ENCODE peak calls at places on chromosomes 13 and 19, in six cellular contexts. One of them, this sample, is unnamed. For H3K36me3, the result is how much of the 10 kb centered on the place peaks cover.

GRCh38 chr13:29767006-29767405 is 83.4 kb downstream of the UBL3 start:
- DNase-seq in prostate gland: no peak
- DNase-seq in Peyer's patch: no peak
- DNase-seq in tibial artery: no peak
- DNase-seq in brain microvascular endothelial cell: no peak
- DNase-seq in colonic mucosa: no peak
- DNase-seq in this sample: no peak

GRCh38 chr13:37484056-37484455 is 114.5 kb downstream of the POSTN start:
- DNase-seq in colonic mucosa: no peak
- DNase-seq in tibial artery: no peak
- DNase-seq in prostate gland: no peak
- DNase-seq in brain microvascular endothelial cell: no peak
- DNase-seq in Peyer's patch: no peak
- DNase-seq in this sample: no peak

GRCh38 chr13:52665325-52665724 is 12.7 kb downstream of the SUGT1 start:
- DNase-seq in tibial artery: no peak
- DNase-seq in Peyer's patch: no peak
- DNase-seq in brain microvascular endothelial cell: no peak
- DNase-seq in colonic mucosa: no peak
- DNase-seq in prostate gland: no peak
- DNase-seq in this sample: no peak

GRCh38 chr19:41398042-41398403 is 405 bp downstream of the BCKDHA start:
- DNase-seq in Peyer's patch: no peak
- DNase-seq in prostate gland: no peak
- DNase-seq in colonic mucosa: no peak
- DNase-seq in brain microvascular endothelial cell: no peak
- DNase-seq in tibial artery: no peak
- DNase-seq in this sample: no peak

GRCh38 chr13:77698211-77699058 is 948 bp downstream of the SLAIN1 start:
- DNase-seq in colonic mucosa: peak
- DNase-seq in prostate gland: peak
- DNase-seq in brain microvascular endothelial cell: no peak
- DNase-seq in Peyer's patch: peak
- DNase-seq in tibial artery: no peak
- DNase-seq in this sample: peak

GRCh38 chr13:39253774-39254173 is 215.5 kb downstream of the NHLRC3 start:
- DNase-seq in prostate gland: no peak
- DNase-seq in tibial artery: no peak
- DNase-seq in Peyer's patch: no peak
- DNase-seq in colonic mucosa: no peak
- DNase-seq in brain microvascular endothelial cell: peak
- DNase-seq in this sample: no peak

GRCh38 chr13:39189778-39190177 is 151.5 kb downstream of the NHLRC3 start:
- DNase-seq in Peyer's patch: no peak
- DNase-seq in prostate gland: no peak
- DNase-seq in brain microvascular endothelial cell: no peak
- DNase-seq in tibial artery: no peak
- DNase-seq in colonic mucosa: no peak
- DNase-seq in this sample: no peak

GRCh38 chr19:31349160-31349881 is at the start of gene TSHZ3:
- DNase-seq in colonic mucosa: peak
- DNase-seq in brain microvascular endothelial cell: peak
- DNase-seq in prostate gland: peak
- DNase-seq in tibial artery: peak
- DNase-seq in Peyer's patch: peak
- DNase-seq in this sample: peak

GRCh38 chr13:34942732-34943674 is 933 bp downstream of the NBEA start:
- DNase-seq in brain microvascular endothelial cell: no peak
- DNase-seq in colonic mucosa: peak
- DNase-seq in Peyer's patch: peak
- DNase-seq in tibial artery: peak
- DNase-seq in prostate gland: peak
- DNase-seq in this sample: peak

GRCh38 chr19:17460372-17461230 is at the start of gene NXNL1:
- DNase-seq in Peyer's patch: no peak
- DNase-seq in brain microvascular endothelial cell: no peak
- DNase-seq in tibial artery: no peak
- DNase-seq in colonic mucosa: no peak
- DNase-seq in prostate gland: no peak
- DNase-seq in this sample: no peak

GRCh38 chr13:44423824-44424223 is 50.2 kb downstream of the SERP2 start:
- DNase-seq in tibial artery: no peak
- DNase-seq in prostate gland: no peak
- DNase-seq in brain microvascular endothelial cell: no peak
- DNase-seq in colonic mucosa: no peak
- DNase-seq in Peyer's patch: no peak
- DNase-seq in this sample: no peak

GRCh38 chr13:107289540-107289939 is 721.6 kb upstream of the ARGLU1 start:
- DNase-seq in colonic mucosa: no peak
- DNase-seq in tibial artery: no peak
- DNase-seq in prostate gland: no peak
- DNase-seq in brain microvascular endothelial cell: no peak
- DNase-seq in Peyer's patch: no peak
- DNase-seq in this sample: no peak

GRCh38 chr13:32060319-32060924 is 28.8 kb downstream of the FRY start:
- DNase-seq in brain microvascular endothelial cell: no peak
- DNase-seq in colonic mucosa: no peak
- DNase-seq in prostate gland: no peak
- DNase-seq in Peyer's patch: no peak
- DNase-seq in tibial artery: no peak
- DNase-seq in this sample: no peak

GRCh38 chr13:28370448-28370847 is 124.5 kb downstream of the FLT1 start:
- DNase-seq in tibial artery: no peak
- DNase-seq in prostate gland: no peak
- DNase-seq in brain microvascular endothelial cell: no peak
- DNase-seq in colonic mucosa: no peak
- DNase-seq in Peyer's patch: no peak
- DNase-seq in this sample: no peak

GRCh38 chr13:40692946-40693345 is 26.5 kb upstream of the FOXO1 start:
- DNase-seq in colonic mucosa: no peak
- DNase-seq in brain microvascular endothelial cell: peak
- DNase-seq in tibial artery: no peak
- DNase-seq in Peyer's patch: no peak
- DNase-seq in prostate gland: no peak
- DNase-seq in this sample: no peak

GRCh38 chr19:46979770-46980105 is 39.9 kb upstream of the NPAS1 start:
- DNase-seq in colonic mucosa: no peak
- DNase-seq in prostate gland: no peak
- DNase-seq in brain microvascular endothelial cell: no peak
- DNase-seq in Peyer's patch: no peak
- DNase-seq in tibial artery: no peak
- DNase-seq in this sample: no peak

GRCh38 chr19:57664269-57665127 is 4.2 kb upstream of the ZSCAN4 start:
- DNase-seq in Peyer's patch: peak
- DNase-seq in prostate gland: peak
- DNase-seq in brain microvascular endothelial cell: peak
- DNase-seq in colonic mucosa: peak
- DNase-seq in tibial artery: no peak
- DNase-seq in this sample: peak

GRCh38 chr19:54162241-54162805 is 2.8 kb upstream of the LENG1 start:
- DNase-seq in colonic mucosa: peak
- DNase-seq in tibial artery: peak
- DNase-seq in Peyer's patch: peak
- DNase-seq in prostate gland: peak
- DNase-seq in brain microvascular endothelial cell: peak
- DNase-seq in this sample: peak

GRCh38 chr19:42942187-42942789 is 5.3 kb upstream of the PSG7 start:
- DNase-seq in tibial artery: no peak
- DNase-seq in colonic mucosa: no peak
- DNase-seq in brain microvascular endothelial cell: no peak
- DNase-seq in prostate gland: no peak
- DNase-seq in Peyer's patch: no peak
- DNase-seq in this sample: no peak

GRCh38 chr19:18922228-18922985 is 2.9 kb downstream of the DDX49 start:
- DNase-seq in brain microvascular endothelial cell: no peak
- DNase-seq in prostate gland: no peak
- DNase-seq in colonic mucosa: no peak
- DNase-seq in tibial artery: no peak
- DNase-seq in Peyer's patch: no peak
- DNase-seq in this sample: no peak

GRCh38 chr19:18919895-18920204 is 335 bp downstream of the DDX49 start:
- DNase-seq in colonic mucosa: no peak
- DNase-seq in tibial artery: no peak
- DNase-seq in Peyer's patch: no peak
- DNase-seq in brain microvascular endothelial cell: no peak
- DNase-seq in prostate gland: no peak
- DNase-seq in this sample: no peak

GRCh38 chr19:18919086-18919894 is at the start of the genes COPE and DDX49:
- DNase-seq in brain microvascular endothelial cell: peak
- DNase-seq in Peyer's patch: peak
- DNase-seq in prostate gland: peak
- DNase-seq in colonic mucosa: peak
- DNase-seq in tibial artery: peak
- DNase-seq in this sample: peak

GRCh38 chr19:18920400-18920799 is 885 bp downstream of the DDX49 start:
- DNase-seq in Peyer's patch: no peak
- DNase-seq in tibial artery: no peak
- DNase-seq in colonic mucosa: no peak
- DNase-seq in brain microvascular endothelial cell: no peak
- DNase-seq in prostate gland: no peak
- DNase-seq in this sample: no peak

DNA sequence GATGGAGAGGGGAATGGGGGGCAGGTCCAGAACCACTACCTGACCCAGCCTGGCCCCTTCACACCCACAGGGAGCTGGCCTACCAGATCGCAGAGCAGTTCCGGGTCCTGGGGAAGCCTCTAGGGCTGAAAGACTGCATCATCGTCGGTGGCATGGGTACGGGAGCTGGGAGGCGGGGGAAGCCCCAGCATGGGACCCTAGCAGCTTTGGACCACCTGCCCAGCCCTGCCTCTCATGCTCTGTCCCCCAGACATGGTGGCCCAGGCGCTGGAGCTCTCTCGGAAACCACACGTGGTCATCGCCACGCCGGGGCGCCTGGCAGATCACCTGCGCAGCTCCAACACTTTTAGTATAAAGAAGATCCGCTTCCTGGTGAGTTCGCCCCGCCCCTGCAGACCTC is 2.1 kb downstream of the DDX49 start:
- DNase-seq in prostate gland: no peak
- DNase-seq in brain microvascular endothelial cell: no peak
- DNase-seq in Peyer's patch: no peak
- DNase-seq in colonic mucosa: no peak
- DNase-seq in tibial artery: no peak
- DNase-seq in this sample: no peak
- H3K36me3 ChIP-seq in prostate gland: under half
- H3K36me3 ChIP-seq in brain microvascular endothelial cell: under half
- H3K36me3 ChIP-seq in Peyer's patch: half or more
- H3K36me3 ChIP-seq in colonic mucosa: under half
- H3K36me3 ChIP-seq in tibial artery: half or more
- H3K36me3 ChIP-seq in this sample: under half

DNA sequence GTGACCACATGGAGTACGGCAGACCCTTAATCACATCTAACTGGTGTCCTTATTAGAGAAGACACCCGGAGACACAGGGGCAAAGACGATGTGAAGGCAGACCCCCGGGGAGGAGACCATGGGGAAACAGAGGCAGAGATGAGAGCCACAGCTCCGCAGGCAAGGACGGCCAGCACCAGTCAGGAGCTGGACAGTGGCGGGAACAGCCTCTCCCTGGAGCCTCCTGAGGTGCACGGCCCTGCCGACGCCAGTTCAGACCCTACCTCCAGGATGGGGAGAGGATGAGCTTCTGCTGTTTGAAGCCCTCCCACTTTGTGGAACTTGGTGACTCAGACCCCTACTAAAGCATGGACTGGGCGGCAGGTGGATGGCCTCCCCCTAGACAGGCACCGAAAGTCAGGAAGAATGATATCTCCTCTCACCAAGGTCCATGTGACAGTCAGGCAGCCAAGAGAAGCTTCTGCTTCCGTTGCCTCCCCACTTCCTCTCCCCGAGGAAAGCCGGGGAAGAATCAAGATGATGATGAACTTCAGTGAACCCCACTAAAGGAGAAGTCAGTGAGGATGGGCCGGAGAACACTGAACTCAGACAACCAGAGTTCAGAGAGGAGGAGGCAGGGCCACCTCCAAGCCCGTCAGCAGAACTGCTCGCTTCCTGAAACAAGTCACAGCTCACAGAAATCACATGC is 25.4 kb downstream of the RAB20 start:
- DNase-seq in Peyer's patch: peak
- DNase-seq in colonic mucosa: no peak
- DNase-seq in brain microvascular endothelial cell: no peak
- DNase-seq in tibial artery: peak
- DNase-seq in prostate gland: no peak
- DNase-seq in this sample: peak
- H3K27ac ChIP-seq in Peyer's patch: no peak
- H3K27ac ChIP-seq in colonic mucosa: peak
- H3K27ac ChIP-seq in brain microvascular endothelial cell: no peak
- H3K27ac ChIP-seq in tibial artery: peak
- H3K27ac ChIP-seq in prostate gland: no peak
- H3K27ac ChIP-seq in this sample: peak

DNA sequence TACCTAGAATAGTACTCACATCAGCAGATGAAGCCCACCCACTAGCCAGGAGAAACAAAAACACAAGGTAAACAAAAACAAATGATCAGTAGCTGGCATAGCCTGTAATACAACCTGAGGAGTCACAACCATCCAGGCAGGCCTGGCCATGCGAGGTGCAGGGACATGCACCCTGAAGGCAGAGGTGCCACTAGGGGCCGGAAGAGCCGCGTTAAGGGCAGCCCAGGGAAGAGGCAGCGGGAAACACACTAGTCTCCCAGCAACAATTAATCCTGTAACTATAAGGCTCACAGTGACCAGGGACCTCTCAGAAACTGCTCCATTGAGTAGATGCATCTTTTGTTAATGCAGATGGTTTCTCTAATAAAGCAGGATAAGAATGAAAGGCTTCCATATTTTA is 28.9 kb downstream of the ANKRD10 start:
- DNase-seq in tibial artery: no peak
- DNase-seq in colonic mucosa: no peak
- DNase-seq in Peyer's patch: no peak
- DNase-seq in prostate gland: no peak
- DNase-seq in brain microvascular endothelial cell: no peak
- DNase-seq in this sample: no peak
- H3K36me3 ChIP-seq in tibial artery: under half
- H3K36me3 ChIP-seq in colonic mucosa: under half
- H3K36me3 ChIP-seq in Peyer's patch: under half
- H3K36me3 ChIP-seq in prostate gland: under half
- H3K36me3 ChIP-seq in brain microvascular endothelial cell: under half
- H3K36me3 ChIP-seq in this sample: under half

GRCh38 chr19:48737360-48737998 is 2.9 kb downstream of the RASIP1 start:
- DNase-seq in colonic mucosa: no peak
- DNase-seq in brain microvascular endothelial cell: no peak
- DNase-seq in tibial artery: no peak
- DNase-seq in prostate gland: no peak
- DNase-seq in Peyer's patch: no peak
- DNase-seq in this sample: peak

GRCh38 chr19:48739400-48739825 is 997 bp downstream of the RASIP1 start:
- DNase-seq in colonic mucosa: no peak
- DNase-seq in brain microvascular endothelial cell: no peak
- DNase-seq in Peyer's patch: no peak
- DNase-seq in tibial artery: no peak
- DNase-seq in prostate gland: no peak
- DNase-seq in this sample: peak

GRCh38 chr19:48740705-48741030 is 258 bp upstream of the RASIP1 start:
- DNase-seq in Peyer's patch: no peak
- DNase-seq in prostate gland: no peak
- DNase-seq in colonic mucosa: no peak
- DNase-seq in brain microvascular endothelial cell: no peak
- DNase-seq in tibial artery: no peak
- DNase-seq in this sample: no peak

GRCh38 chr19:48739835-48740704 is at the start of gene RASIP1:
- DNase-seq in brain microvascular endothelial cell: no peak
- DNase-seq in prostate gland: no peak
- DNase-seq in colonic mucosa: no peak
- DNase-seq in Peyer's patch: no peak
- DNase-seq in tibial artery: no peak
- DNase-seq in this sample: peak

GRCh38 chr19:48738557-48739399 is 1.6 kb downstream of the RASIP1 start:
- DNase-seq in prostate gland: peak
- DNase-seq in brain microvascular endothelial cell: peak
- DNase-seq in Peyer's patch: peak
- DNase-seq in colonic mucosa: peak
- DNase-seq in tibial artery: peak
- DNase-seq in this sample: peak
- H3K27ac ChIP-seq in prostate gland: peak
- H3K27ac ChIP-seq in brain microvascular endothelial cell: no peak
- H3K27ac ChIP-seq in Peyer's patch: no peak
- H3K27ac ChIP-seq in colonic mucosa: no peak
- H3K27ac ChIP-seq in tibial artery: peak
- H3K27ac ChIP-seq in this sample: peak